ENCODE peak calls at places on chromosomes 16 and 17, in six cellular contexts. One of them, this sample, is unnamed.

GRCh38 chr17:40854175-40854814 is 12.7 kb downstream of the KRT12 start:
- DNase-seq in IMR-90: peak; percentile 93
- DNase-seq in H9: no peak
- DNase-seq in mesenchymal stem cell: peak; percentile 93
- DNase-seq in H1: no peak
- DNase-seq in trophoblast cell: peak; percentile 10
- DNase-seq in this sample: no peak

GRCh38 chr17:19263621-19264010 is 26.4 kb downstream of the EPN2 start:
- DNase-seq in IMR-90: peak; percentile 76
- DNase-seq in H9: no peak
- DNase-seq in mesenchymal stem cell: peak; percentile 77
- DNase-seq in H1: no peak
- DNase-seq in trophoblast cell: peak; percentile 55
- DNase-seq in this sample: no peak

GRCh38 chr16:31298340-31298739 is 38.6 kb downstream of the ITGAM start:
- DNase-seq in IMR-90: no peak
- DNase-seq in H9: no peak
- DNase-seq in mesenchymal stem cell: no peak
- DNase-seq in H1: no peak
- DNase-seq in trophoblast cell: no peak
- DNase-seq in this sample: no peak

GRCh38 chr16:24024971-24025370 is 189.2 kb downstream of the PRKCB start:
- DNase-seq in IMR-90: no peak
- DNase-seq in H9: no peak
- DNase-seq in mesenchymal stem cell: no peak
- DNase-seq in H1: no peak
- DNase-seq in trophoblast cell: no peak
- DNase-seq in this sample: no peak

GRCh38 chr16:87829123-87829980 is 40.0 kb downstream of the SLC7A5 start:
- DNase-seq in IMR-90: no peak
- DNase-seq in H9: no peak
- DNase-seq in mesenchymal stem cell: no peak
- DNase-seq in H1: no peak
- DNase-seq in trophoblast cell: no peak
- DNase-seq in this sample: no peak

GRCh38 chr17:70552230-70552981 is 383.1 kb downstream of the KCNJ2 start:
- DNase-seq in IMR-90: peak; percentile 49
- DNase-seq in H9: peak; percentile 43
- DNase-seq in mesenchymal stem cell: peak; percentile 41
- DNase-seq in H1: no peak
- DNase-seq in trophoblast cell: no peak
- DNase-seq in this sample: peak; percentile 17

GRCh38 chr16:65746941-65747340 is 619.5 kb upstream of the CDH5 start:
- DNase-seq in IMR-90: no peak
- DNase-seq in H9: no peak
- DNase-seq in mesenchymal stem cell: no peak
- DNase-seq in H1: no peak
- DNase-seq in trophoblast cell: no peak
- DNase-seq in this sample: no peak

GRCh38 chr17:81890447-81891302 is 711 bp downstream of the ALYREF start:
- DNase-seq in IMR-90: no peak
- DNase-seq in H9: peak; percentile 31
- DNase-seq in mesenchymal stem cell: peak; percentile 29
- DNase-seq in H1: no peak
- DNase-seq in trophoblast cell: no peak
- DNase-seq in this sample: no peak

GRCh38 chr16:273547-274421 is 2.0 kb downstream of the RGS11 start:
- DNase-seq in IMR-90: no peak
- DNase-seq in H9: no peak
- DNase-seq in mesenchymal stem cell: no peak
- DNase-seq in H1: no peak
- DNase-seq in trophoblast cell: no peak
- DNase-seq in this sample: no peak

GRCh38 chr17:411416-412120 is 59.0 kb upstream of the RPH3AL start:
- DNase-seq in IMR-90: no peak
- DNase-seq in H9: no peak
- DNase-seq in mesenchymal stem cell: no peak
- DNase-seq in H1: no peak
- DNase-seq in trophoblast cell: no peak
- DNase-seq in this sample: no peak

GRCh38 chr17:82985973-82986372 is 93.4 kb upstream of the METRNL start:
- DNase-seq in IMR-90: peak; percentile 46
- DNase-seq in H9: peak; percentile 71
- DNase-seq in mesenchymal stem cell: peak; percentile 26
- DNase-seq in H1: no peak
- DNase-seq in trophoblast cell: no peak
- DNase-seq in this sample: no peak

GRCh38 chr16:1773703-1774455 is 945 bp upstream of the MRPS34 start:
- DNase-seq in IMR-90: peak; percentile 24
- DNase-seq in H9: no peak
- DNase-seq in mesenchymal stem cell: peak; percentile 41
- DNase-seq in H1: no peak
- DNase-seq in trophoblast cell: no peak
- DNase-seq in this sample: no peak

GRCh38 chr16:8971416-8971815 is 7.7 kb upstream of the USP7 start:
- DNase-seq in IMR-90: no peak
- DNase-seq in H9: no peak
- DNase-seq in mesenchymal stem cell: no peak
- DNase-seq in H1: no peak
- DNase-seq in trophoblast cell: no peak
- DNase-seq in this sample: no peak
- H4K91ac ChIP-seq in IMR-90: no peak overlapping the region
- H4K91ac ChIP-seq in H9: no peak overlapping the region
- H4K91ac ChIP-seq in mesenchymal stem cell: no peak overlapping the region
- H4K91ac ChIP-seq in H1: no peak overlapping the region
- H4K91ac ChIP-seq in trophoblast cell: no peak overlapping the region
- H4K91ac ChIP-seq in this sample: no peak overlapping the region

GRCh38 chr16:85553436-85554113 is 59.5 kb upstream of the GSE1 start:
- DNase-seq in IMR-90: peak; percentile 34
- DNase-seq in H9: peak; percentile 73
- DNase-seq in mesenchymal stem cell: peak; percentile 71
- DNase-seq in H1: no peak
- DNase-seq in trophoblast cell: peak; percentile 70
- DNase-seq in this sample: peak; percentile 85

GRCh38 chr16:85554114-85554790 is 58.9 kb upstream of the GSE1 start:
- DNase-seq in IMR-90: peak; percentile 80
- DNase-seq in H9: no peak
- DNase-seq in mesenchymal stem cell: peak; percentile 94
- DNase-seq in H1: no peak
- DNase-seq in trophoblast cell: no peak
- DNase-seq in this sample: peak; percentile 54

GRCh38 chr16:85551319-85551978 is 61.7 kb upstream of the GSE1 start:
- DNase-seq in IMR-90: no peak
- DNase-seq in H9: no peak
- DNase-seq in mesenchymal stem cell: no peak
- DNase-seq in H1: no peak
- DNase-seq in trophoblast cell: no peak
- DNase-seq in this sample: no peak

GRCh38 chr16:85554791-85555548 is 58.2 kb upstream of the GSE1 start:
- DNase-seq in IMR-90: peak; percentile 67
- DNase-seq in H9: no peak
- DNase-seq in mesenchymal stem cell: peak; percentile 87
- DNase-seq in H1: no peak
- DNase-seq in trophoblast cell: peak; percentile 40
- DNase-seq in this sample: no peak

DNA sequence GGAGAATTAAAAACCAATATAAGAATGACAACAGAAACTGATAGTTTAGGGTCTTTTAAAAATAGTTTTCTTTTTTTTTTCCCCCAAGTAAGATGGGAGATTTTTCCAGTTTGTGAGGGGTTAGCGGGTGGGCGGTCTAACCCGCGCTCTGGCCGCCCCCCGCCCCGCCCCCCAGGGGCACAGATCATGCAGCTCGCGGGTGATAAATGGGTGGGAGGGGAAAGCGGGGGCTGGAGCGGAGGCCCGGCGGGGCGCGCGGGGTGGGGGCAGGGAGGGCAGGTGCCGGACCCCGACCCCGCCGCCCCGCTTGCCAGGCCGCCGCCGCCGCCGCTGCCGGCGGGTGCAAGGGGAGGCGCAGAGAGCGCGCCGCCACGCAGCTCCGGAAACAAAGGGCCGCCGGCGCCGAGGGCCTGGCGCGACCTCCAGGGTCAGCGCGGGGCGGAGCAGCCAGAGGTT is 60.1 kb upstream of the GSE1 start:
- DNase-seq in IMR-90: no peak
- DNase-seq in H9: no peak
- DNase-seq in mesenchymal stem cell: no peak
- DNase-seq in H1: no peak
- DNase-seq in trophoblast cell: no peak
- DNase-seq in this sample: no peak
- H2BK120ac ChIP-seq in IMR-90: no peak overlapping the region
- H2BK120ac ChIP-seq in H9: no peak overlapping the region
- H2BK120ac ChIP-seq in mesenchymal stem cell: peak overlapping the region; percentile 82
- H2BK120ac ChIP-seq in H1: no peak overlapping the region
- H2BK120ac ChIP-seq in trophoblast cell: no peak overlapping the region
- H2BK120ac ChIP-seq in this sample: no peak overlapping the region

GRCh38 chr17:76442341-76443338 is 10.3 kb downstream of the UBE2O start:
- DNase-seq in IMR-90: peak; percentile 66
- DNase-seq in H9: no peak
- DNase-seq in mesenchymal stem cell: peak; percentile 67
- DNase-seq in H1: no peak
- DNase-seq in trophoblast cell: no peak
- DNase-seq in this sample: no peak
- H2BK5ac ChIP-seq in IMR-90: peak overlapping the region; percentile 79
- H2BK5ac ChIP-seq in H9: no peak overlapping the region
- H2BK5ac ChIP-seq in mesenchymal stem cell: no peak overlapping the region
- H2BK5ac ChIP-seq in H1: peak overlapping the region; percentile 32
- H2BK5ac ChIP-seq in trophoblast cell: no peak overlapping the region
- H2BK5ac ChIP-seq in this sample: no peak overlapping the region

GRCh38 chr16:89365996-89366395 is 124.4 kb downstream of the ANKRD11 start:
- DNase-seq in IMR-90: no peak
- DNase-seq in H9: no peak
- DNase-seq in mesenchymal stem cell: no peak
- DNase-seq in H1: no peak
- DNase-seq in trophoblast cell: no peak
- DNase-seq in this sample: no peak

GRCh38 chr16:89365044-89365467 is 125.3 kb downstream of the ANKRD11 start:
- DNase-seq in IMR-90: peak; percentile 95
- DNase-seq in H9: no peak
- DNase-seq in mesenchymal stem cell: peak; percentile 79
- DNase-seq in H1: no peak
- DNase-seq in trophoblast cell: peak; percentile 57
- DNase-seq in this sample: no peak

GRCh38 chr16:89366561-89367537 is 123.5 kb downstream of the ANKRD11 start:
- DNase-seq in IMR-90: no peak
- DNase-seq in H9: no peak
- DNase-seq in mesenchymal stem cell: no peak
- DNase-seq in H1: no peak
- DNase-seq in trophoblast cell: no peak
- DNase-seq in this sample: no peak

GRCh38 chr16:89363621-89364393 is 126.6 kb downstream of the ANKRD11 start:
- DNase-seq in IMR-90: peak; percentile 86
- DNase-seq in H9: peak; percentile 73
- DNase-seq in mesenchymal stem cell: peak; percentile 89
- DNase-seq in H1: no peak
- DNase-seq in trophoblast cell: peak; percentile 52
- DNase-seq in this sample: no peak

DNA sequence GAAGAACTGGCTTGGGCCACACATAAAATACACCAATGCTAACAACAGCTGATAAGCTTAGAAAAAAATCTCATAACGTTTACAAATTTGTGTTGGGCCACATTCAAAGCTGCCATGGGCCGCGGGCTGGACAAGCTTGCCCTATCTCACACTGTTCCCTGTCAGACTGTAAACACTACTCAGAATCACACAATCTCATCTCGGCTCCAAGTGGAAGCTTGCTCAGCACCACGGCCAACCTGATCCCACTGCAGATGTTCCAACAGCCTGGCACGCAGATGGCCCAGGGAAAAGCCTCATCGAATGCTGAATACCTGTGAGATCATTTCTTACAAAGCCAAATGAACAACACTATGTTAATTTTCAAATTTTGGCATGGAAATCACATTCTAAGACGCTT is 125.8 kb downstream of the ANKRD11 start:
- DNase-seq in IMR-90: peak; percentile 81
- DNase-seq in H9: no peak
- DNase-seq in mesenchymal stem cell: peak; percentile 50
- DNase-seq in H1: no peak
- DNase-seq in trophoblast cell: no peak
- DNase-seq in this sample: no peak
- H4K91ac ChIP-seq in IMR-90: no peak overlapping the region
- H4K91ac ChIP-seq in H9: no peak overlapping the region
- H4K91ac ChIP-seq in mesenchymal stem cell: no peak overlapping the region
- H4K91ac ChIP-seq in H1: no peak overlapping the region
- H4K91ac ChIP-seq in trophoblast cell: no peak overlapping the region
- H4K91ac ChIP-seq in this sample: no peak overlapping the region

GRCh38 chr17:28715217-28715616 is 2.5 kb downstream of the RAB34 start:
- DNase-seq in IMR-90: no peak
- DNase-seq in H9: no peak
- DNase-seq in mesenchymal stem cell: no peak
- DNase-seq in H1: no peak
- DNase-seq in trophoblast cell: no peak
- DNase-seq in this sample: no peak

GRCh38 chr17:28718990-28719433 is 773 bp upstream of the RPL23A start:
- DNase-seq in IMR-90: no peak
- DNase-seq in H9: no peak
- DNase-seq in mesenchymal stem cell: no peak
- DNase-seq in H1: no peak
- DNase-seq in trophoblast cell: no peak
- DNase-seq in this sample: no peak

GRCh38 chr17:28718317-28718672 is 627 bp upstream of the RAB34 start:
- DNase-seq in IMR-90: no peak
- DNase-seq in H9: no peak
- DNase-seq in mesenchymal stem cell: no peak
- DNase-seq in H1: no peak
- DNase-seq in trophoblast cell: no peak
- DNase-seq in this sample: peak; percentile 73

GRCh38 chr17:28716740-28717577 is 709 bp downstream of the RAB34 start:
- DNase-seq in IMR-90: peak; percentile 19
- DNase-seq in H9: peak; percentile 55
- DNase-seq in mesenchymal stem cell: peak; percentile 62
- DNase-seq in H1: no peak
- DNase-seq in trophoblast cell: peak; percentile 27
- DNase-seq in this sample: peak; percentile 51

GRCh38 chr17:28717578-28718316 is at the start of gene RAB34:
- DNase-seq in IMR-90: peak; percentile 89
- DNase-seq in H9: peak; percentile 99
- DNase-seq in mesenchymal stem cell: peak; percentile 94
- DNase-seq in H1: peak; percentile 80
- DNase-seq in trophoblast cell: peak; percentile 24
- DNase-seq in this sample: peak; percentile 92
- H2BK120ac ChIP-seq in IMR-90: peak within 1 kb of the TSS; percentile 96
- H2BK120ac ChIP-seq in H9: no peak within 1 kb of the TSS
- H2BK120ac ChIP-seq in mesenchymal stem cell: peak within 1 kb of the TSS; percentile 65
- H2BK120ac ChIP-seq in H1: peak within 1 kb of the TSS; percentile 96
- H2BK120ac ChIP-seq in trophoblast cell: peak within 1 kb of the TSS; percentile 95
- H2BK120ac ChIP-seq in this sample: peak within 1 kb of the TSS; percentile 58